ENCODE peak calls at places on chromosomes 5 and 9, in ten cellular contexts. F, M, W, L, X, S, B, K, E and T are unnamed samples.

GRCh38 chr5:94347130-94347529 is 271.3 kb downstream of the KIAA0825 start:
- DNase-seq in F (no peak), M (no peak), W (no peak), L (no peak), X (no peak), S (no peak), B (no peak), K (no peak), E (no peak), T (no peak)

GRCh38 chr9:136592666-136593065 is 46.8 kb upstream of the NOTCH1 start:
- DNase-seq in F (no peak), M (no peak), W (no peak), L (no peak), X (no peak), S (no peak), B (no peak), K (no peak), E (no peak), T (no peak)

GRCh38 chr9:35660966-35661413 is 2.9 kb downstream of the CCDC107 start:
- DNase-seq in F (no peak), M (no peak), W (no peak), L (no peak), X (no peak), S (peak), B (peak), K (no peak), E (no peak), T (no peak)

GRCh38 chr5:146652547-146652946 is 136.6 kb upstream of the GPR151 start:
- DNase-seq in F (no peak), M (no peak), W (no peak), L (no peak), X (no peak), S (no peak), B (no peak), K (no peak), E (no peak), T (no peak)

GRCh38 chr5:33441241-33441844 is 578 bp downstream of the TARS1 start:
- DNase-seq in F (peak), M (no peak), W (peak), L (no peak), X (peak), S (peak), B (peak), K (peak), E (peak), T (peak)

GRCh38 chr9:106708147-106708838 is 154.7 kb upstream of the ZNF462 start:
- DNase-seq in F (no peak), M (no peak), W (no peak), L (no peak), X (no peak), S (no peak), B (no peak), K (no peak), E (no peak), T (no peak)

GRCh38 chr5:9173281-9174048 is 372.4 kb downstream of the SEMA5A start:
- DNase-seq in F (no peak), M (no peak), W (no peak), L (no peak), X (no peak), S (no peak), B (no peak), K (no peak), E (peak), T (no peak)

GRCh38 chr9:84807870-84808385 is 138.4 kb downstream of the NTRK2 start:
- DNase-seq in F (no peak), M (no peak), W (no peak), L (no peak), X (no peak), S (no peak), B (no peak), K (no peak), E (no peak), T (no peak)

GRCh38 chr9:83062653-83063527 is at the start of gene RASEF:
- DNase-seq in F (peak), M (no peak), W (no peak), L (peak), X (no peak), S (peak), B (no peak), K (peak), E (peak), T (no peak)
- TF ChIP-seq CTCF in F (no peak), M (no peak), W (no peak), L (no peak), X (no peak), S (peak), B (no peak), K (peak), E (no peak), T (no peak)

DNA sequence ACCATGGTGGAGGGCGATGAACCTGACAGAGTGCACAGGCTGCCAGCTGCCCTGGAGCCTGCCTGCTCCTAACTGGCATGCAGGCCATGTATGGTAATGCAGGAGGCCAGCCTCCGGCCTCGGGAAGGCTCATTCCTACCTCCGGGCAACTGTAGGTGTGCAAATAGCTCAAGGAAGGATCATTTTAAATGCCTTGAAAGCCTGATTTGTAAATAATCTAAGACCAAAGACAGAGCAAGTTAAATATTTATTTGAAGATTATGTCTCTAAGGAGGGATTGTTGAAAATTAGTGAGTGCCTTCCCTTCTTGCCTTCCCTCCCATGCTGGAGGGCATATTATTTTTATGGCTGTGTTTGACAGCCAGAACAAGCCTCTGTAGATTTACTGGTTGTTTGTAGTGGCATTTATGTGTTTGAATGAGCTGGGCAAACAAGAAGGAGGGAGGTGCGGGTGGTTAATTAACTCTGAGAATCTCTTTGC is 285.7 kb upstream of the TUT7 start:
- DNase-seq in F (peak), M (no peak), W (no peak), L (no peak), X (no peak), S (no peak), B (no peak), K (peak), E (no peak), T (no peak)
- TF ChIP-seq CTCF in F (peak), M (no peak), W (no peak), L (peak), X (no peak), S (peak), B (no peak), K (peak), E (no peak), T (no peak)

DNA sequence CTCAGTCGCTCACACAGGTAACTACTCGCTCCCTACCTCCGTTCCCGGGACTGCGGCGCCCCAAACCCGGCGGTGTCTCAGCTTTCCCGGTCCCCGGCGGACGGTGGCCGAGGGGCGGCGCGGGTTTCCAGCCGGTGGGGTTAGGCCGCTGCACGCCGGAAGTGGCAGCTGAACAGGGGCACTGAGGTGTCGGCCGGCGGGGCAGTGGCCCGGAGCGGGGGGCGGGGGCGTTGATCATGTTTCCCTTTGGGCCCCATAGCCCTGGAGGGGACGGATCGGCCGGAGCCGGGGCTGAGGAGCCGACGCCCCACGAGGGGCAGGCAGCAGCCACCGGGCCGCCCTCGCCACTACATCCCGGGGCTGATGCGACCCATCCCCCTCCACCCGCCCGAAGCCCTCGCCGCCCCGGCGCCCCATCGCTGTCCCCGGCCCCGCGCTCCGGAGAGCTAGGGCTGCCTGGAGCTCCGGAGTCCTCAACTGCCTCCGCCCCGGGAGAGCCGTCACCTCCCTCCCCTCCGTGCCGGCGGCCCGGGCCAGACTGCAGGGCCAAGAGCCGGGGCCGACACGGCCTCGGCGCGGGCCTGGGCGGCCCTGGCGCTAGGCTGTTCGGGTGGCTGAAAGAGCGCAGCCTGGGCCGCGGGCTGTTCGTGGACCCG is at the start of gene DCAF10:
- DNase-seq in F (peak), M (peak), W (peak), L (peak), X (peak), S (peak), B (peak), K (peak), E (peak), T (peak)
- TF ChIP-seq CTCF in F (no peak), M (no peak), W (no peak), L (no peak), X (no peak), S (no peak), B (no peak), K (no peak), E (no peak), T (no peak)

GRCh38 chr9:77752566-77752965 is 104.4 kb upstream of the GNA14 start:
- DNase-seq in F (no peak), M (no peak), W (no peak), L (no peak), X (no peak), S (no peak), B (no peak), K (no peak), E (peak), T (no peak)
- TF ChIP-seq CTCF in F (no peak), M (no peak), W (no peak), L (no peak), X (no peak), S (no peak), B (no peak), K (no peak), E (peak), T (no peak)

DNA sequence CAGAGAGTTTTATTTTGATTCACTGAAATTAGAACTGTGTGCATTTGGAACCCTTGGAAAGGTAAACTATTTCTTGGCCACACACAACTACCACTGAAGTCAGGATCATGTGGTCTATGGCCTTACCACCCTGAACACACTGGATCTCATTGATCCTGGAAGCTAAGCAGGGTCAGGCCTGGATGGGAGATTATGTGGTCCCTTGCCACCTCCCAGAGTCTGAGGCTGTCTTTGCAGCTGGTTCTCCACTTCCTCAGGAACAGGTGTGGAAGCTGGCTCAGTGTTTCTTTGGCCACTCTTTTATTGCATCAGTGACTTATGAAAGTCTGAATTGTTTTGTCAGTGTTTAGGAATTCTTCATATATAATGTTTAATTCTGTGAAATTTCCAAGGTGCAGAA is 89.2 kb downstream of the TEK start:
- DNase-seq in F (no peak), M (no peak), W (no peak), L (no peak), X (no peak), S (peak), B (peak), K (peak), E (no peak), T (no peak)
- TF ChIP-seq CTCF in F (no peak), M (no peak), W (no peak), L (no peak), X (no peak), S (peak), B (no peak), K (peak), E (no peak), T (no peak)

GRCh38 chr9:114238919-114239879 is 83.7 kb upstream of the ORM1 start:
- DNase-seq in F (no peak), M (no peak), W (no peak), L (no peak), X (no peak), S (peak), B (no peak), K (peak), E (peak), T (no peak)
- TF ChIP-seq CTCF in F (no peak), M (no peak), W (no peak), L (peak), X (no peak), S (peak), B (no peak), K (peak), E (peak), T (no peak)